ENCODE peak calls at places on chromosomes 6 and 20, in seven cellular contexts. W is KG1; A is astrocyte of the spinal cord; J is NCI-H2081; Z is neural progenitor cell; R is stimulated activated naive CD4-positive, alpha-beta T cell; D is lower lobe of right lung. P is an unnamed sample.

GRCh38 chr6:35048631-35049083 is 92.5 kb downstream of the TCP11 start:
- DNase-seq in R (peak), D (no peak), Z (peak), A (peak), W (no peak), J (no peak), P (peak)

GRCh38 chr6:150932976-150933375 is 67.5 kb downstream of the MTHFD1L start:
- DNase-seq in A (peak), J (no peak), W (no peak), Z (no peak), R (no peak), D (no peak), P (no peak)

GRCh38 chr6:35391240-35391968 is 49.0 kb downstream of the PPARD start:
- DNase-seq in D (no peak), J (no peak), A (peak), R (no peak), W (no peak), Z (no peak), P (no peak)

GRCh38 chr6:151205971-151206600 is 33.7 kb upstream of the AKAP12 start:
- DNase-seq in J (no peak), Z (no peak), A (no peak), R (no peak), W (no peak), D (no peak), P (no peak)

GRCh38 chr6:12290490-12290820 is 294 bp downstream of the EDN1 start:
- DNase-seq in J (no peak), Z (no peak), R (no peak), D (no peak), W (peak), A (no peak), P (no peak)

GRCh38 chr20:36666181-36666740 is 20.3 kb upstream of the SLA2 start:
- DNase-seq in W (no peak), Z (no peak), A (peak), J (no peak), D (no peak), R (no peak), P (no peak)

GRCh38 chr6:33623895-33624381 is 2.8 kb downstream of the ITPR3 start:
- DNase-seq in R (no peak), A (no peak), W (no peak), Z (no peak), D (no peak), J (no peak), P (no peak)

GRCh38 chr6:122049341-122049740 is 350.1 kb upstream of the HSF2 start:
- DNase-seq in D (no peak), W (no peak), Z (peak), J (no peak), A (peak), R (no peak), P (no peak)

GRCh38 chr20:2752631-2753455 is 47.6 kb downstream of the CPXM1 start:
- DNase-seq in J (peak), D (peak), Z (peak), W (no peak), R (peak), A (peak), P (peak)

GRCh38 chr6:143765422-143766184 is 77.5 kb upstream of the LTV1 start:
- DNase-seq in W (no peak), A (no peak), R (no peak), D (no peak), J (no peak), Z (no peak), P (no peak)

GRCh38 chr20:3545401-3545925 is 74.6 kb downstream of the ATRN start:
- DNase-seq in W (no peak), R (no peak), J (no peak), A (no peak), Z (no peak), D (no peak), P (no peak)

GRCh38 chr20:1150218-1150617 is 31.8 kb downstream of the PSMF1 start:
- DNase-seq in W (no peak), J (no peak), A (no peak), Z (no peak), R (no peak), D (no peak), P (no peak)

GRCh38 chr6:5497896-5498578 is 236.7 kb downstream of the FARS2 start:
- DNase-seq in D (no peak), A (peak), R (no peak), J (peak), Z (no peak), W (no peak), P (no peak)

GRCh38 chr20:56630506-56631317 is 1.6 kb downstream of the TFAP2C start:
- DNase-seq in D (no peak), Z (peak), J (no peak), W (no peak), A (peak), R (no peak), P (peak)

GRCh38 chr20:37543828-37544227 is 16.2 kb upstream of the BLCAP start:
- DNase-seq in J (no peak), W (no peak), A (no peak), D (no peak), R (no peak), Z (no peak), P (peak)

P was measured in H9.